ENCODE peak calls at places on chromosomes 4 and X, in five cellular contexts. R is K562, U is H1, F is HepG2, Y is GM12878. H is an unnamed sample.

GRCh38 chr4:66465111-66465510 is 794.8 kb upstream of the EPHA5 start:
- DNase-seq in R (no peak), Y (no peak), F (no peak), U (no peak), H (no peak)

GRCh38 chr4:79947386-79947785 is 125.6 kb downstream of the ANTXR2 start:
- DNase-seq in R (no peak), Y (no peak), F (no peak), U (no peak), H (no peak)

GRCh38 chr4:114040319-114041116 is 61.1 kb upstream of the ARSJ start:
- DNase-seq in U (no peak), F (no peak), R (no peak), Y (peak), H (no peak)

GRCh38 chr4:173509031-173510001 is 20.7 kb downstream of the HAND2 start:
- DNase-seq in Y (no peak), U (peak), F (no peak), R (no peak), H (no peak)

GRCh38 chr4:3524920-3525319 is 7.3 kb downstream of the LRPAP1 start:
- DNase-seq in R (no peak), U (no peak), Y (no peak), F (no peak), H (no peak)

GRCh38 chr4:9927317-9928007 is 93.8 kb downstream of the SLC2A9 start:
- DNase-seq in R (peak), F (no peak), U (no peak), Y (no peak), H (no peak)

GRCh38 chr4:150583287-150584197 is 1.6 kb downstream of the MAB21L2 start:
- DNase-seq in U (peak), R (no peak), Y (no peak), F (no peak), H (no peak)

GRCh38 chrX:40237745-40238178 is 140.0 kb upstream of the BCOR start:
- DNase-seq in Y (no peak), F (no peak), R (no peak), U (peak), H (no peak)

GRCh38 chr4:140485939-140486338 is 12.2 kb downstream of the MGAT4D start:
- DNase-seq in Y (no peak), R (no peak), F (no peak), U (no peak), H (no peak)

GRCh38 chrX:153764786-153765137 is 713 bp downstream of the PLXNB3 start:
- DNase-seq in Y (no peak), R (no peak), F (peak), U (no peak), H (no peak)

GRCh38 chrX:17007134-17007768 is 60.8 kb downstream of the REPS2 start:
- DNase-seq in R (peak), F (peak), U (no peak), Y (no peak), H (no peak)

GRCh38 chrX:154750301-154751120 is at the start of gene GAB3:
- DNase-seq in R (no peak), F (no peak), Y (no peak), U (peak), H (no peak)

GRCh38 chr4:8690216-8690786 is 97.7 kb downstream of the CPZ start:
- DNase-seq in Y (no peak), F (no peak), R (no peak), U (peak), H (no peak)

GRCh38 chr4:149741186-149741831 is 74.3 kb downstream of the IQCM start:
- DNase-seq in U (no peak), F (no peak), R (no peak), Y (no peak), H (no peak)

GRCh38 chr4:80931645-80932215 is 98.8 kb upstream of the BMP3 start:
- DNase-seq in R (no peak), U (no peak), Y (no peak), F (no peak), H (no peak)

GRCh38 chr4:997375-998071 is 4.3 kb upstream of the SLC26A1 start:
- DNase-seq in U (no peak), Y (no peak), R (peak), F (no peak), H (no peak)

GRCh38 chr4:168549145-168549544 is 52.3 kb downstream of the PALLD start:
- DNase-seq in R (no peak), U (no peak), Y (no peak), F (no peak), H (no peak)

GRCh38 chr4:113849771-113850170 is 88.2 kb upstream of the CAMK2D start:
- DNase-seq in U (no peak), Y (no peak), F (no peak), R (no peak), H (no peak)

GRCh38 chr4:163495900-163496299 is 1.4 kb downstream of the TMA16 start:
- DNase-seq in F (no peak), Y (peak), U (no peak), R (no peak), H (no peak)

GRCh38 chr4:1234296-1234695 is 14.6 kb downstream of the CTBP1 start:
- DNase-seq in R (no peak), Y (no peak), U (no peak), F (no peak), H (no peak)

GRCh38 chr4:28558871-28559270 is 1698.2 kb downstream of the STIM2 start:
- DNase-seq in R (no peak), Y (no peak), F (no peak), U (no peak), H (no peak)

GRCh38 chrX:17706676-17707075 is 30.6 kb upstream of the SCML1 start:
- DNase-seq in F (peak), R (no peak), Y (no peak), U (no peak), H (no peak)

GRCh38 chr4:10773010-10773409 is 88.4 kb upstream of the CLNK start:
- DNase-seq in R (no peak), Y (no peak), F (no peak), U (no peak), H (no peak)

GRCh38 chr4:11704136-11704535 is 275.4 kb upstream of the HS3ST1 start:
- DNase-seq in U (no peak), R (no peak), F (no peak), Y (no peak), H (no peak)

GRCh38 chrX:49040376-49040955 is 2.7 kb downstream of the TFE3 start:
- DNase-seq in U (no peak), R (no peak), Y (no peak), F (no peak), H (no peak)

GRCh38 chr4:3518941-3519340 is 13.3 kb downstream of the LRPAP1 start:
- DNase-seq in R (no peak), Y (no peak), F (no peak), U (no peak), H (no peak)

GRCh38 chr4:7418131-7418943 is 16.4 kb downstream of the PSAPL1 start:
- DNase-seq in Y (no peak), R (peak), U (peak), F (no peak), H (no peak)

GRCh38 chrX:16039834-16040233 is 83.5 kb upstream of the GRPR start:
- DNase-seq in Y (no peak), U (no peak), F (no peak), R (no peak), H (no peak)

GRCh38 chr4:39422247-39422646 is 15.5 kb downstream of the KLB start:
- DNase-seq in U (no peak), Y (no peak), R (no peak), F (no peak), H (no peak)

GRCh38 chr4:154367659-154368058 is 123.9 kb downstream of the DCHS2 start:
- DNase-seq in Y (no peak), U (no peak), F (no peak), R (no peak), H (no peak)

GRCh38 chr4:184288451-184289178 is 70.9 kb upstream of the ENPP6 start:
- DNase-seq in Y (peak), F (no peak), R (no peak), U (peak), H (no peak)

GRCh38 chr4:153005914-153006381 is 69.8 kb downstream of the FHDC1 start:
- DNase-seq in U (no peak), F (no peak), R (no peak), Y (no peak), H (no peak)

GRCh38 chr4:171676555-171677215 is 136.5 kb upstream of the GALNTL6 start:
- DNase-seq in U (no peak), Y (peak), F (no peak), R (no peak), H (no peak)

GRCh38 chr4:183337349-183337748 is 15.1 kb upstream of the CLDN24 start:
- DNase-seq in U (no peak), F (no peak), R (no peak), Y (no peak), H (no peak)

GRCh38 chrX:15221321-15221720 is 48.6 kb downstream of the ASB9 start:
- DNase-seq in U (no peak), Y (no peak), F (no peak), R (no peak), H (no peak)

GRCh38 chr4:104064650-104065577 is 345.1 kb upstream of the TACR3 start:
- DNase-seq in U (peak), Y (peak), F (peak), R (peak), H (peak)

GRCh38 chr4:121237069-121237399 is 72.9 kb upstream of the TNIP3 start:
- DNase-seq in Y (no peak), U (no peak), R (no peak), F (no peak), H (no peak)
- TF ChIP-seq SRF in Y (no peak), U (no peak), R (no peak), F (no peak), H (no peak)

GRCh38 chrX:118347131-118347530 is 1.2 kb downstream of the WDR44 start:
- DNase-seq in U (no peak), R (peak), F (peak), Y (no peak), H (no peak)

GRCh38 chrX:118349188-118349587 is 3.3 kb downstream of the WDR44 start:
- DNase-seq in U (no peak), Y (no peak), F (no peak), R (no peak), H (no peak)

GRCh38 chrX:118350221-118350620 is 4.3 kb downstream of the WDR44 start:
- DNase-seq in R (no peak), F (no peak), U (no peak), Y (no peak), H (no peak)

GRCh38 chrX:118346258-118347094 is 570 bp downstream of the WDR44 start:
- DNase-seq in F (peak), R (peak), Y (no peak), U (no peak), H (no peak)

GRCh38 chrX:118348186-118348810 is 2.4 kb downstream of the WDR44 start:
- DNase-seq in U (no peak), R (no peak), F (no peak), Y (no peak), H (no peak)
- TF ChIP-seq JUND in U (no peak), R (peak), F (no peak), Y (no peak), H (no peak)

GRCh38 chrX:67288958-67289641 is 254.7 kb upstream of the AR start:
- DNase-seq in U (no peak), R (no peak), F (no peak), Y (no peak), H (no peak)
- TF ChIP-seq SRF in U (no peak), R (no peak), F (no peak), Y (no peak), H (no peak)

DNA sequence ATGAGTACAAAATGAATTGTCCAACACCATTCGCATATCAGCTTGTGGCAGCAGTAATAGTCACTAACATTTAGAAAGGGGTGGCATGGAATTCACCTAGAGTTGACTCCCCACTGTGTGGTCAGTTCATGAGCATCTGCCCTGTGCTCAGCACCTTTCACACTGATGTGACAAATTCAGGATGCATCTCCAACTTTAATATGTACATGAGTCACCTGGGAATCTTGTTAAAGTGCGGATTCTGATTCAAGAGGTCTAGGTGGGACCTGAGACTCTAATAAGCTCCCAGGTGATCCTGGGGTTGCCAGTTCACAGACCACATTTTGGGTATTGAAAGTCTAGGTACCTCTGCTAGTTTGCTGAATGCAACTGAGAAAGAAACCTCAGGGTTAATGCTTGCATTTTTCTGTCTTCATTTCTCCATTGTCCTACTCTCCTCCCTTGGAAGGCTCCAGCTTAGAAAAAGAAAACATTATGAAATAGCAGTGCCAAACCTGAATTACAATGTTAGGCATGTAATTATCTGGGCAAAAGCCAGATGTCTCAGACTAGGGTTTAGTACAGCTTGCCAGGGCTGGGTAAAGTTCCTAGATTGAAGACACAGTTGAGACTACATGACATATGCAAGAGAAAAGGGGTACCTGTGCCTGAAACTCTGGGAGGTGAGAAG is 32.7 kb downstream of the TMSB4X start:
- DNase-seq in R (no peak), U (no peak), F (no peak), Y (no peak), H (no peak)
- TF ChIP-seq JUND in R (no peak), U (no peak), F (no peak), Y (no peak), H (no peak)

GRCh38 chr4:76639292-76639691 is 204.3 kb downstream of the SHROOM3 start:
- DNase-seq in U (no peak), F (no peak), R (no peak), Y (no peak), H (no peak)
- TF ChIP-seq SRF in U (no peak), F (no peak), R (no peak), Y (no peak), H (no peak)

GRCh38 chr4:41205130-41205529 is 9.2 kb downstream of the APBB2 start:
- DNase-seq in Y (no peak), U (no peak), F (no peak), R (no peak), H (no peak)

GRCh38 chr4:41203841-41204240 is 10.5 kb downstream of the APBB2 start:
- DNase-seq in F (no peak), U (no peak), R (no peak), Y (no peak), H (no peak)

GRCh38 chr4:41207330-41207831 is 7.0 kb downstream of the APBB2 start:
- DNase-seq in Y (no peak), R (no peak), F (no peak), U (no peak), H (no peak)

GRCh38 chr4:41204400-41204978 is 9.9 kb downstream of the APBB2 start:
- DNase-seq in R (no peak), F (peak), Y (no peak), U (no peak), H (peak)

DNA sequence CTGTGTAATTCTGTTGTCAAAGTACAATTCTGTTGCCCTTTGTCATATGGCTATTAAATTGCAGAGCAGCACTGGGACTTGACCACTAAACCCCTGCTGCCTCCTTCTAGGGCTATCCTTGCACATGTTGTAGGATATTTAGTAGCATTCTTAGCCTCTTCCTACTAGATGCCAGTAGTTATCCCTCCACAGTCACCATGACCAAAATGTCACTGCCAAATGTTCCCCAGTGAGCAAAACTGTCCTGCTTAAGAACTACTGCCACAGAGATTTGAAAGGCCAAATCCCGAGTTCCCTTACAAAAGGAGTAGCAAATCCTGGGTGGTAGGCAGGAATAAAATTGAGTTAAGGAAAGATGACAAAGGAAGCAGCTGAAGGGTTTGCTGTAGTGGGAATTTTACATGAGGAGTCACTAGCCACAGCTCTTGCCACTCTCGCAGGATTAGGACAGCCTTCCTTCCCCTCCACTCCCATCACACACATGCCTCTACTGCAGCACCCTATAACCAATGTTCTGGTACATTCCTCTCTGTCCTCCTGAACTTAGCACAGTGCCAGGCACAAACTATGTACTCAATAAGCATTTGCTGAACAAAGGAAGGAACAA is 8.4 kb downstream of the APBB2 start:
- DNase-seq in Y (no peak), U (no peak), F (no peak), R (no peak), H (no peak)
- TF ChIP-seq JUND in Y (no peak), U (no peak), F (no peak), R (no peak), H (no peak)

DNA sequence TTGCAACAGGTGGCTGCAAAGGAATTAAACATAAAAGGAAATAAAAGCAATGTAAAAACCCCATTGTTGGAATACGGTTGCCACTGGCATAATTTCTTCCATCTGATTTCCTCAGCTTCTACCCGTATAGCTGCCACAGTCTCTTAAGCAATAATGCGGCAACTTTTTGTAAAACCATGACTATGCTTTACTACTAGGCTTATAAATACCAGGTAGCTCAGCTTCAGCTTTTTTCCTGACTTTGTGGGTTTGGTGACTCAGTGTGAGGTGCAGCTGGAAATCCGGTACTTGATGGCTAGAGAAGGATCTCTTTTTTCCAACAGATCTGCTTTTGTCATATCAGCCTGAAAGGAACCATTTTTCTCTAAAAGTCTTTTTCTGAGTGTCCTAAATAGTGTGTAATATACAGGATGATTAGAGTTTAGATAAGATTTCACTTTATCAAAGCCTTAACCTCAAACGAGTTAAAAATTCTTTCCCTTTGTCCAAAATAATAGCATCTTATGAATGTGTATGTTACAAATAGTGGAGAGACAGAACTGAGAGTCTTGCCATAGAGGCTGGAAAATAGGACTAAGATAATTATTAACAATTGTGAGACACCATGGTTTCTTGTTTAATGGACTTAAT is 268.1 kb downstream of the ADGRL3 start:
- DNase-seq in Y (no peak), R (no peak), F (no peak), U (no peak), H (no peak)
- TF ChIP-seq SRF in Y (no peak), R (no peak), F (no peak), U (no peak), H (no peak)

GRCh38 chr4:71616168-71616811 is 167.6 kb downstream of the GC start:
- DNase-seq in R (no peak), Y (no peak), U (no peak), F (no peak), H (no peak)
- TF ChIP-seq JUND in R (no peak), Y (no peak), U (no peak), F (no peak), H (no peak)

GRCh38 chr4:40937140-40937725 is 187.5 kb downstream of the NSUN7 start:
- DNase-seq in U (no peak), F (no peak), R (no peak), Y (no peak), H (no peak)

GRCh38 chr4:40934671-40935070 is 184.9 kb downstream of the NSUN7 start:
- DNase-seq in Y (no peak), F (no peak), U (no peak), R (no peak), H (no peak)

GRCh38 chr4:40931825-40932224 is 182.1 kb downstream of the NSUN7 start:
- DNase-seq in U (no peak), F (no peak), R (no peak), Y (no peak), H (no peak)

GRCh38 chr4:40931238-40931637 is 181.5 kb downstream of the NSUN7 start:
- DNase-seq in Y (no peak), U (no peak), F (no peak), R (no peak), H (no peak)

DNA sequence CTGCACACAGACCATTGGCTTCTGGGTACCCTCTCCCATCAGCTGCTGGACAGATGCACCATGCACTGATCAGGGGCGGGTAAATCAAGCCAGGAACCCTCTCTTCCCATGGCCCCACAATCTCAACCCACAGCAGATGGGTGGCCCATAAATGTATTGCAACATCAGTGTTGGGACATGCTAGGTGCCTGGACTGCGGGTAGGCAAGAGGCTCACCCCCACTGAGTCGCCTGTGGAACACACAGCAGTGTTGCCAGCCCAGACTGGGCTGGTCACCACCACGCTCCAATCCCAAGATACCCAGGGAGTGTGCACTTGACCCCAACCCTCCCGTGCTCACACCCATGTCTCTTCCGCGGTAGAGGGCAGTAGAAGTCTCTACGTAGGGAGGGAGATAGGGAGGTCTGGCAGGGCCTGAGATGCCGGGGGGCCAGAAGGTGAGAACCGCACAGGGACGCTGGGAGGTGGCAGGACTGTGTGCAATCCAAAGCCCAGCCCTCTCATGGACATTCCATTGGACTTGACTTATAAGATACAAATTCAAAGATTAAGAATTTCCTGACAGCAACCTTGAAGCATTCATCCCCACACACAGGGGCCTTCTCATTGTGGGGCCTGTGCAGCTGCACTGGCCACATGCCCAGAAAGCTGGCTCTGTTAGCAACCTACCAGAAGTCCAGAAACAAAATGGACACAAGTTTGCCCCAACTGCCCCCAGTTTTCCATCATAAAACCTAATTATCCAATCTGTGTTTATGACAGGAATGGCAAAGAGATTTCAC is 183.7 kb downstream of the NSUN7 start:
- DNase-seq in R (no peak), U (no peak), F (no peak), Y (no peak), H (no peak)
- TF ChIP-seq SRF in R (no peak), U (no peak), F (no peak), Y (no peak), H (no peak)

H was measured in HCT116.